ENCODE peak calls at places on chromosomes 11 and 22, in eight cellular contexts. One of them, this sample, is unnamed.

GRCh38 chr11:2975594-2975993 is 16.5 kb downstream of the NAP1L4 start:
- DNase-seq in dorsolateral prefrontal cortex: no peak
- DNase-seq in SK-N-SH: peak
- DNase-seq in kidney: no peak
- DNase-seq in heart left ventricle: peak
- DNase-seq in epithelial cell of prostate: no peak
- DNase-seq in CD8-positive, alpha-beta T cell: no peak
- DNase-seq in fibroblast of lung: no peak
- DNase-seq in this sample: peak

GRCh38 chr22:22791438-22792181 is 96.0 kb upstream of the IGLL5 start:
- DNase-seq in CD8-positive, alpha-beta T cell: no peak
- DNase-seq in fibroblast of lung: no peak
- DNase-seq in epithelial cell of prostate: no peak
- DNase-seq in dorsolateral prefrontal cortex: no peak
- DNase-seq in SK-N-SH: no peak
- DNase-seq in kidney: no peak
- DNase-seq in heart left ventricle: no peak
- DNase-seq in this sample: no peak

GRCh38 chr11:132056689-132057088 is 686.3 kb downstream of the NTM start:
- DNase-seq in heart left ventricle: no peak
- DNase-seq in dorsolateral prefrontal cortex: no peak
- DNase-seq in CD8-positive, alpha-beta T cell: no peak
- DNase-seq in SK-N-SH: no peak
- DNase-seq in fibroblast of lung: peak
- DNase-seq in kidney: no peak
- DNase-seq in epithelial cell of prostate: no peak
- DNase-seq in this sample: no peak

GRCh38 chr22:43042101-43042780 is 27.3 kb upstream of the PACSIN2 start:
- DNase-seq in epithelial cell of prostate: no peak
- DNase-seq in heart left ventricle: no peak
- DNase-seq in CD8-positive, alpha-beta T cell: no peak
- DNase-seq in dorsolateral prefrontal cortex: no peak
- DNase-seq in fibroblast of lung: peak
- DNase-seq in SK-N-SH: no peak
- DNase-seq in kidney: no peak
- DNase-seq in this sample: no peak

GRCh38 chr11:45149483-45150056 is 3.1 kb downstream of the PRDM11 start:
- DNase-seq in kidney: no peak
- DNase-seq in dorsolateral prefrontal cortex: no peak
- DNase-seq in epithelial cell of prostate: no peak
- DNase-seq in fibroblast of lung: no peak
- DNase-seq in SK-N-SH: no peak
- DNase-seq in heart left ventricle: no peak
- DNase-seq in CD8-positive, alpha-beta T cell: no peak
- DNase-seq in this sample: no peak

GRCh38 chr22:48265000-48265625 is 1502.7 kb downstream of the TBC1D22A start:
- DNase-seq in epithelial cell of prostate: no peak
- DNase-seq in fibroblast of lung: no peak
- DNase-seq in kidney: no peak
- DNase-seq in heart left ventricle: no peak
- DNase-seq in CD8-positive, alpha-beta T cell: no peak
- DNase-seq in SK-N-SH: no peak
- DNase-seq in dorsolateral prefrontal cortex: no peak
- DNase-seq in this sample: no peak

GRCh38 chr11:104812416-104812815 is 85.8 kb downstream of the CASP12 start:
- DNase-seq in dorsolateral prefrontal cortex: no peak
- DNase-seq in fibroblast of lung: no peak
- DNase-seq in heart left ventricle: no peak
- DNase-seq in epithelial cell of prostate: no peak
- DNase-seq in kidney: no peak
- DNase-seq in SK-N-SH: no peak
- DNase-seq in CD8-positive, alpha-beta T cell: no peak
- DNase-seq in this sample: no peak

GRCh38 chr11:134578807-134579708 is 167.0 kb upstream of the B3GAT1 start:
- DNase-seq in epithelial cell of prostate: no peak
- DNase-seq in CD8-positive, alpha-beta T cell: no peak
- DNase-seq in SK-N-SH: peak
- DNase-seq in dorsolateral prefrontal cortex: no peak
- DNase-seq in heart left ventricle: peak
- DNase-seq in kidney: no peak
- DNase-seq in fibroblast of lung: no peak
- DNase-seq in this sample: no peak

GRCh38 chr22:31734512-31734911 is 15.4 kb downstream of the PRR14L start:
- DNase-seq in heart left ventricle: no peak
- DNase-seq in epithelial cell of prostate: peak
- DNase-seq in fibroblast of lung: peak
- DNase-seq in dorsolateral prefrontal cortex: no peak
- DNase-seq in SK-N-SH: peak
- DNase-seq in CD8-positive, alpha-beta T cell: no peak
- DNase-seq in kidney: no peak
- DNase-seq in this sample: peak

GRCh38 chr11:66637557-66638176 is 836 bp upstream of the RBM4 start:
- DNase-seq in SK-N-SH: no peak
- DNase-seq in fibroblast of lung: no peak
- DNase-seq in dorsolateral prefrontal cortex: no peak
- DNase-seq in CD8-positive, alpha-beta T cell: no peak
- DNase-seq in kidney: no peak
- DNase-seq in epithelial cell of prostate: no peak
- DNase-seq in heart left ventricle: no peak
- DNase-seq in this sample: no peak

GRCh38 chr22:37123649-37124048 is 14.1 kb upstream of the TMPRSS6 start:
- DNase-seq in heart left ventricle: no peak
- DNase-seq in epithelial cell of prostate: no peak
- DNase-seq in SK-N-SH: peak
- DNase-seq in fibroblast of lung: no peak
- DNase-seq in dorsolateral prefrontal cortex: no peak
- DNase-seq in CD8-positive, alpha-beta T cell: no peak
- DNase-seq in kidney: no peak
- DNase-seq in this sample: no peak
- H3K27ac ChIP-seq in heart left ventricle: no peak
- H3K27ac ChIP-seq in epithelial cell of prostate: no peak
- H3K27ac ChIP-seq in SK-N-SH: no peak
- H3K27ac ChIP-seq in fibroblast of lung: no peak
- H3K27ac ChIP-seq in dorsolateral prefrontal cortex: no peak
- H3K27ac ChIP-seq in CD8-positive, alpha-beta T cell: peak
- H3K27ac ChIP-seq in kidney: no peak
- H3K27ac ChIP-seq in this sample: no peak

DNA sequence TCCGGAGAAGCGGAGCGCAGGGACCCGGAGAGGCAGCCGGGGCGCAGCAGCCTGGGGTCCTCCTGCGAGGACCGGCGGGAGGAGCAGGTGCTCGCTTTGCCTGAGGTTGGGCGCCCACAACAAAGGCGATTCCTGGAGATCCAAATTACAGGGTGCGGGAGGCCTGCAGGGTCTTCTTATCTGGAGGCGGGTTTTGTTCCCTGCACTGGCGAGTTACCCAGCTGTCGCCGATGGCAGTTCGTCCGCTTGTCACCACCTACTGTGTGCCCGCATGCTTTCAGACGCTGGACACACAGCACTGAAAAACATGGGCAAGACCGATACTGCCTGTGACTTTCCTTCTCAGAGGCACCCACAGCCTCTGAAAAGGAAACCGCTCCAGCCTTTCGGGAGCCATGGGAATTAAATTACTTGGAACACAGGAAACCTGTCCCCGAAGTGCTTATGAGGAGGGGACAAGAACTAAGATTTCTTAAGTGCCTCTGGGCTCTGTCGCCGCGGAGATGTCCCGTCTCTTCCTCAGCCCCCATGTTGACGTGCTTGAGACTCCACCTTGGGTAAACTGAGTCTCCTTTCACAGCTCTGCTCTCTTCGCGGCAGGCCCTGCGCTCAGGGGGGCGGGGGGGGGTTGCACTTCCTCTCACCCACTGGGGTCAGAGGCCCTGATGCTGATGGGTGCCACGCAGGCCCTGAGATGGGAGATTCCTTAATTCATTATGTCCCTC is 1.3 kb upstream of the ZFTA start:
- DNase-seq in kidney: no peak
- DNase-seq in SK-N-SH: no peak
- DNase-seq in dorsolateral prefrontal cortex: no peak
- DNase-seq in heart left ventricle: peak
- DNase-seq in fibroblast of lung: no peak
- DNase-seq in epithelial cell of prostate: no peak
- DNase-seq in CD8-positive, alpha-beta T cell: no peak
- DNase-seq in this sample: no peak
- H3K27ac ChIP-seq in kidney: peak
- H3K27ac ChIP-seq in SK-N-SH: no peak
- H3K27ac ChIP-seq in dorsolateral prefrontal cortex: peak
- H3K27ac ChIP-seq in heart left ventricle: peak
- H3K27ac ChIP-seq in fibroblast of lung: no peak
- H3K27ac ChIP-seq in epithelial cell of prostate: no peak
- H3K27ac ChIP-seq in CD8-positive, alpha-beta T cell: no peak
- H3K27ac ChIP-seq in this sample: no peak

DNA sequence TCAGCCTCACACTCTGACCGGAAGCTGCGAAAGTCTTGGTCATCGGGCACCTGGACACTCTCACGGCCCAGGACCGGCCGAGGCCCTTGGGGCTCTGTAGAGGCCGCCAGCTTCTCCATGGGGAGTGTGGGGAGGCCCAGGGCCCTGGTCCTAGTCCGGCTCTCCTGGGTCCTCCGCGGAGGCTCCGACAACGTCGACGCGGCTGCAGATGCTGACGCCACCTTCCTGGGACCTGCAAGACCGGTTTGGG is 12.9 kb downstream of the STARD10 start:
- DNase-seq in dorsolateral prefrontal cortex: no peak
- DNase-seq in heart left ventricle: no peak
- DNase-seq in CD8-positive, alpha-beta T cell: no peak
- DNase-seq in kidney: no peak
- DNase-seq in SK-N-SH: no peak
- DNase-seq in epithelial cell of prostate: no peak
- DNase-seq in fibroblast of lung: no peak
- DNase-seq in this sample: no peak
- H3K27ac ChIP-seq in dorsolateral prefrontal cortex: peak
- H3K27ac ChIP-seq in heart left ventricle: no peak
- H3K27ac ChIP-seq in CD8-positive, alpha-beta T cell: no peak
- H3K27ac ChIP-seq in kidney: peak
- H3K27ac ChIP-seq in SK-N-SH: no peak
- H3K27ac ChIP-seq in epithelial cell of prostate: peak
- H3K27ac ChIP-seq in fibroblast of lung: no peak
- H3K27ac ChIP-seq in this sample: no peak

DNA sequence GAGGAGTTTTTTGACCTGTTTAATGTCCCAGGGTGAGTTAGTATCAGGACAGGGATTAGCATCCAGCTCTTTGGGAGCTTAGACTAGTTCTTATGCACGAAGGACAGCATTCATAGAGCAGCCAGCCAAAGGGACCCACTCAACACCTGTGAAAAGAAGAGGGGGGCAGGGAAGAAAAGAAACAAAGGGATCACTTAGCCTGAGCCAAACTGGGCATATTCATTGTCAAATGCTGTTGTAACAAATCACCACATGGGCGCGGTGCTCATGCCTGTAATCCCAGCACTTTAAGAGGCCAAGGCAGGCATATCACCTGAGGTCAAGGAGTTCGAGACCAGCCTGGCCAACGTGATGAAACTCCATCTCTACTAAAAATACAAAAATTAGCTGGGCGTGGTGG is 57.3 kb downstream of the CHRDL2 start:
- DNase-seq in SK-N-SH: no peak
- DNase-seq in fibroblast of lung: no peak
- DNase-seq in dorsolateral prefrontal cortex: no peak
- DNase-seq in CD8-positive, alpha-beta T cell: no peak
- DNase-seq in epithelial cell of prostate: no peak
- DNase-seq in kidney: no peak
- DNase-seq in heart left ventricle: no peak
- DNase-seq in this sample: no peak
- H3K27ac ChIP-seq in SK-N-SH: no peak
- H3K27ac ChIP-seq in fibroblast of lung: peak
- H3K27ac ChIP-seq in dorsolateral prefrontal cortex: peak
- H3K27ac ChIP-seq in CD8-positive, alpha-beta T cell: no peak
- H3K27ac ChIP-seq in epithelial cell of prostate: peak
- H3K27ac ChIP-seq in kidney: no peak
- H3K27ac ChIP-seq in heart left ventricle: no peak
- H3K27ac ChIP-seq in this sample: no peak

DNA sequence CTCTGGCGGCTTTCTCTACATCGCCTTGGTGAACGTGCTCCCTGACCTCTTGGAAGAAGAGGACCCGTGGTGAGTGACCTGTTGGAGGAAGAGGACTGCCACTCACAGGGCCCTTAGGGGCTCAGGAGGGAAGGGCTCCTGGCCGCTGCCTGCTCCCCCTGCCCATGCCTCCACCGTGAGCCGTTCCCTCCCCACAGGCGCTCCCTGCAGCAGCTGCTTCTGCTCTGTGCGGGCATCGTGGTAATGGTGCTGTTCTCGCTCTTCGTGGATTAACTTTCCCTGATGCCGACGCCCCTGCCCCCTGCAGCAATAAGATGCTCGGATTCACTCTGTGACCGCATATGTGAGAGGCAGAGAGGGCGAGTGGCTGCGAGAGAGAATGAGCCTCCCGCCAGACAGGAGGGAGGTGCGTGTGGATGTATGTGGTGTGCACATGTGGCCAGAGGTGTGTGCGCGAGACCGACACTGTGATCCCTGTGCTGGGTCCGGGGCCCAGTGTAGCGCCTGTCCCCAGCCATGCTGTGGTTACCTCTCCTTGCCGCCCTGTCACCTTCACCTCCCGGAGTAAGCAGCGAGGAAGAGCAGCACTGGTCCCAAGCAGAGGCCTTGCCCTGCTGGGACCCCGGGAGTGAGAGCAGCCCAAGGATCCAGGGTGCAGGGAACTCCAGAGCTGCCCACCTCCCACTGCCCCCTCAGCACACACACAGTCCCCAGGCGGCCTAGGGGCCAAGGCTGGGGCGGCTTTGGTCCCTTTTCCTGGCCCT is 6.9 kb downstream of the SLC39A13 start:
- DNase-seq in SK-N-SH: no peak
- DNase-seq in kidney: peak
- DNase-seq in CD8-positive, alpha-beta T cell: no peak
- DNase-seq in dorsolateral prefrontal cortex: no peak
- DNase-seq in heart left ventricle: no peak
- DNase-seq in epithelial cell of prostate: no peak
- DNase-seq in fibroblast of lung: no peak
- DNase-seq in this sample: no peak
- H3K27ac ChIP-seq in SK-N-SH: peak
- H3K27ac ChIP-seq in kidney: peak
- H3K27ac ChIP-seq in CD8-positive, alpha-beta T cell: no peak
- H3K27ac ChIP-seq in dorsolateral prefrontal cortex: peak
- H3K27ac ChIP-seq in heart left ventricle: peak
- H3K27ac ChIP-seq in epithelial cell of prostate: peak
- H3K27ac ChIP-seq in fibroblast of lung: peak
- H3K27ac ChIP-seq in this sample: peak

This sample was measured in RWPE1.